ENCODE peak calls at places on chromosomes 6 and 20, in nine cellular contexts. Z is BE2C; U is HEK293T; S is heart right ventricle; Y is dermis microvascular lymphatic vessel endothelial cell; R is T-cell; W is stimulated activated naive B cell treated with anti-CD40 and anti-IgM and Interleukin-4, amounts not matched to agents 10 μg/mL and 1 μg/mL and 100 μg/mL, for 72 hours; M is globus pallidus; K is tibial artery. G is an unnamed sample.

GRCh38 chr6:154598403-154598802 is 87.9 kb upstream of the CNKSR3 start:
- DNase-seq in Z (no peak), U (no peak), S (no peak), Y (no peak), R (no peak), W (no peak), M (no peak), K (no peak), G (no peak)

GRCh38 chr20:11755071-11755881 is 162.4 kb upstream of the BTBD3 start:
- DNase-seq in Z (no peak), U (no peak), S (no peak), Y (peak), R (no peak), W (no peak), M (peak), K (no peak), G (no peak)

GRCh38 chr6:139894271-139894670 is 519.8 kb upstream of the CITED2 start:
- DNase-seq in Z (no peak), U (no peak), S (peak), Y (no peak), R (no peak), W (no peak), M (no peak), K (no peak), G (no peak)

GRCh38 chr6:151060096-151060741 is 179.5 kb upstream of the AKAP12 start:
- DNase-seq in Z (no peak), U (no peak), S (no peak), Y (no peak), R (no peak), W (no peak), M (no peak), K (no peak), G (no peak)

GRCh38 chr6:105810105-105810921 is 275.8 kb upstream of the PRDM1 start:
- DNase-seq in Z (no peak), U (no peak), S (peak), Y (no peak), R (no peak), W (no peak), M (no peak), K (peak), G (peak)

GRCh38 chr6:161257778-161258457 is 15.9 kb downstream of the AGPAT4 start:
- DNase-seq in Z (no peak), U (no peak), S (no peak), Y (peak), R (no peak), W (no peak), M (no peak), K (peak), G (no peak)

GRCh38 chr6:46918830-46919229 is 2.9 kb downstream of the ADGRF5 start:
- DNase-seq in Z (no peak), U (no peak), S (no peak), Y (peak), R (no peak), W (no peak), M (no peak), K (no peak), G (no peak)

GRCh38 chr6:168083142-168083885 is 4.3 kb upstream of the FRMD1 start:
- DNase-seq in Z (no peak), U (no peak), S (no peak), Y (no peak), R (no peak), W (no peak), M (no peak), K (no peak), G (no peak)

G was measured in gastrocnemius medialis.